ENCODE peak calls at places on chromosomes 4 and X, in nine cellular contexts. Z is fibroblast of the conjunctiva, L is sigmoid colon, R is NCI-H774, K is D341Med, N is left ventricle myocardium inferior, O is HT-29, P is GDM1, D is left colon. I is an unnamed sample.

GRCh38 chr4:57374866-57375595 is 264.8 kb upstream of the IGFBP7 start:
- DNase-seq in Z (no peak), L (no peak), R (no peak), K (no peak), N (no peak), O (no peak), P (no peak), D (no peak), I (no peak)

GRCh38 chr4:122379239-122379638 is 428 bp downstream of the ADAD1 start:
- DNase-seq in Z (no peak), L (no peak), R (no peak), K (peak; percentile 15), N (no peak), O (no peak), P (no peak), D (no peak), I (no peak)

GRCh38 chrX:117771384-117771783 is 345.2 kb downstream of the KLHL13 start:
- DNase-seq in Z (no peak), L (no peak), R (no peak), K (no peak), N (no peak), O (no peak), P (no peak), D (no peak), I (no peak)

GRCh38 chr4:76559236-76560071 is 124.4 kb downstream of the SHROOM3 start:
- DNase-seq in Z (no peak), L (no peak), R (no peak), K (no peak), N (no peak), O (no peak), P (no peak), D (no peak), I (no peak)

GRCh38 chr4:138671606-138672084 is 343.9 kb upstream of the NOCT start:
- DNase-seq in Z (no peak), L (no peak), R (no peak), K (no peak), N (no peak), O (no peak), P (no peak), D (no peak), I (no peak)

GRCh38 chr4:80006935-80007744 is 65.9 kb downstream of the ANTXR2 start:
- DNase-seq in Z (peak; percentile 71), L (no peak), R (no peak), K (peak; percentile 46), N (no peak), O (no peak), P (no peak), D (no peak), I (no peak)

GRCh38 chr4:6225469-6225868 is 25.1 kb upstream of the JAKMIP1 start:
- DNase-seq in Z (no peak), L (peak; percentile 35), R (no peak), K (peak; percentile 11), N (no peak), O (peak; percentile 22), P (no peak), D (peak; percentile 13), I (no peak)

GRCh38 chr4:2871911-2872310 is 28.3 kb downstream of the ADD1 start:
- DNase-seq in Z (no peak), L (no peak), R (no peak), K (no peak), N (no peak), O (no peak), P (no peak), D (no peak), I (no peak)

GRCh38 chr4:20445933-20446723 is 194.4 kb downstream of the SLIT2 start:
- DNase-seq in Z (no peak), L (no peak), R (no peak), K (no peak), N (no peak), O (no peak), P (no peak), D (no peak), I (no peak)

I was measured in effector memory CD8-positive, alpha-beta T cell.